ENCODE peak calls at places on chromosomes 7 and 10, in six cellular contexts. Y is psoas muscle, E is cardiac fibroblast, O is GM23248, F is sigmoid colon, V is heart left ventricle. W is an unnamed sample.

GRCh38 chr10:8183241-8183704 is 128.8 kb downstream of the GATA3 start:
- DNase-seq in Y (no peak), E (peak; percentile 58), O (no peak), F (no peak), V (no peak), W (peak; percentile 57)

GRCh38 chr10:36765777-36766176 is 359.6 kb upstream of the ANKRD30A start:
- DNase-seq in Y (no peak), E (peak; percentile 33), O (no peak), F (no peak), V (no peak), W (no peak)

GRCh38 chr7:50782376-50783208 is at the start of gene GRB10:
- DNase-seq in Y (peak; percentile 65), E (peak; percentile 26), O (peak; percentile 76), F (peak; percentile 75), V (no peak), W (peak; percentile 18)

GRCh38 chr10:114967071-114967470 is 29.1 kb downstream of the TRUB1 start:
- DNase-seq in Y (no peak), E (peak; percentile 77), O (no peak), F (no peak), V (no peak), W (no peak)

GRCh38 chr7:25391295-25391861 is 163.1 kb upstream of the NPVF start:
- DNase-seq in Y (no peak), E (peak; percentile 41), O (peak; percentile 57), F (no peak), V (no peak), W (peak; percentile 38)

GRCh38 chr7:24290004-24290641 is 6.1 kb downstream of the NPY start:
- DNase-seq in Y (no peak), E (peak; percentile 28), O (peak; percentile 28), F (no peak), V (no peak), W (peak; percentile 17)

GRCh38 chr10:48215983-48216505 is 58.5 kb downstream of the FRMPD2 start:
- DNase-seq in Y (no peak), E (no peak), O (no peak), F (no peak), V (no peak), W (no peak)

GRCh38 chr10:70542565-70542938 is 60.0 kb downstream of the PRF1 start:
- DNase-seq in Y (no peak), E (peak; percentile 12), O (peak; percentile 13), F (no peak), V (no peak), W (no peak)

GRCh38 chr7:157827045-157827862 is 490.4 kb downstream of the DNAJB6 start:
- DNase-seq in Y (no peak), E (no peak), O (no peak), F (no peak), V (no peak), W (no peak)

GRCh38 chr7:137462074-137462715 is 118.7 kb upstream of the PTN start:
- DNase-seq in Y (no peak), E (peak; percentile 52), O (peak; percentile 83), F (no peak), V (no peak), W (no peak)

GRCh38 chr7:133912916-133913697 is 214.0 kb upstream of the LRGUK start:
- DNase-seq in Y (no peak), E (peak; percentile 66), O (peak; percentile 53), F (no peak), V (no peak), W (no peak)

GRCh38 chr7:44323381-44324203 is 1.8 kb downstream of the CAMK2B start:
- DNase-seq in Y (no peak), E (no peak), O (no peak), F (no peak), V (no peak), W (no peak)

GRCh38 chr7:92737706-92738105 is 98.7 kb downstream of the CDK6 start:
- DNase-seq in Y (no peak), E (no peak), O (no peak), F (no peak), V (no peak), W (no peak)

GRCh38 chr10:21363087-21363752 is 162.3 kb downstream of the SKIDA1 start:
- DNase-seq in Y (no peak), E (no peak), O (no peak), F (no peak), V (no peak), W (no peak)

GRCh38 chr10:88095291-88095721 is 231.9 kb downstream of the PTEN start:
- DNase-seq in Y (no peak), E (no peak), O (peak; percentile 67), F (no peak), V (no peak), W (no peak)

GRCh38 chr7:112571852-112572607 is 91.2 kb downstream of the LSMEM1 start:
- DNase-seq in Y (no peak), E (no peak), O (no peak), F (no peak), V (no peak), W (no peak)

GRCh38 chr10:77756319-77757232 is 119.0 kb upstream of the KCNMA1 start:
- DNase-seq in Y (no peak), E (peak; percentile 89), O (peak; percentile 86), F (no peak), V (no peak), W (no peak)

GRCh38 chr7:87345962-87346371 is 503 bp downstream of the CROT start:
- DNase-seq in Y (no peak), E (no peak), O (peak; percentile 27), F (no peak), V (no peak), W (no peak)

GRCh38 chr10:10519674-10520073 is 498.0 kb upstream of the CELF2 start:
- DNase-seq in Y (no peak), E (no peak), O (no peak), F (no peak), V (no peak), W (no peak)

GRCh38 chr10:10514790-10515189 is 502.9 kb upstream of the CELF2 start:
- DNase-seq in Y (no peak), E (no peak), O (no peak), F (no peak), V (no peak), W (no peak)

GRCh38 chr10:10517866-10518265 is 499.8 kb upstream of the CELF2 start:
- DNase-seq in Y (no peak), E (no peak), O (no peak), F (no peak), V (no peak), W (no peak)

GRCh38 chr10:10515479-10516204 is 502.0 kb upstream of the CELF2 start:
- DNase-seq in Y (no peak), E (peak; percentile 49), O (peak; percentile 53), F (no peak), V (no peak), W (no peak)

DNA sequence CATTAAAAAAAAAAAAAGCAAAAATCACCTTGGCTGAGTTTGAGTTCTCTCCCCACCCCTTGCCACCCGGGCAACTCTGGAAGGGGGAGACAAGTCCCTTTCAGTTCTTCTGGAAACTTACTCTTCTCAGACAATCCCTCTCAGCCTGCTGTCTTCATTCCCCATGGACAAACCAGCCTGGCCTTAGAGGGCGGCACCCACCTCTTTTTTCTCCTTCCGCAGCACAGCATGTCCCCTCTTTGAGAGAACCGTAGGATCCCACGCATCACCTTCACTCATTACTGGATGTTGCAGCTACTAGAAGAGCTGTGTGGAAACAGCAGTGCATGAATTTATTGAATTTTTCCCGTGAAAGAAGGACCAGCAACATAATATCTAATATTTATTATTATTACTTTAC is 500.9 kb upstream of the CELF2 start:
- DNase-seq in Y (no peak), E (no peak), O (no peak), F (no peak), V (no peak), W (no peak)
- H3K4me3 ChIP-seq in Y (no peak overlapping the region), E (no peak overlapping the region), O (no peak overlapping the region), F (no peak overlapping the region), V (no peak overlapping the region), W (no peak overlapping the region)

DNA sequence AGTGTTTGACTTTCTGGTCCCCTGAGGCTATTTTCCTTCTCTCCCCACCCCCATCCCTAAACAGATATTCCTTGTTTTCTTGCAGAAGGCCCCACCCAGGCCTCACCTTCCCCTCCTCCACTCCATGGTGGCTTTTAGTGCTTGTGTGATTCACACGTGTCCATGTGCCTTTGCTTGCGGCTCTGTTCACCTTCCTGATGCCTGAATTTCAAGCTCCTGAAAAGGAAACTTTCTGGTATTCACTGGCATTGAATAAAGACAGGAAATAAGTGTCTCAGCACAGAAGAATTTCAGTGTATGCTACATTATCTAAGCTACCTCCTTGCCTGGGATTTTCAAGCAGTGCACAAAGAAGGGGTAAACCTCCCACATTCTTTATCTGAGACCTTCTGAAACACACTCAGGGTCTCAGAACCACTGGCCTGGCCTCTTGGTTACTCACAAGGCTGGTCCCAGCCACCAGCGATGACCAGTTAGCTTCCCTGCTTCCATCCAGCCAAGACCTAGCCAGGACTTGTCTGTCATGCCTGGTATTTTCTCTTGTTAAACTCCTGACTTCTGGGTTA is 17.2 kb upstream of the UBE2H start:
- DNase-seq in Y (no peak), E (peak; percentile 93), O (peak; percentile 77), F (no peak), V (no peak), W (no peak)
- H3K4me3 ChIP-seq in Y (no peak overlapping the region), E (no peak overlapping the region), O (peak overlapping the region; percentile 37), F (no peak overlapping the region), V (no peak overlapping the region), W (no peak overlapping the region)

DNA sequence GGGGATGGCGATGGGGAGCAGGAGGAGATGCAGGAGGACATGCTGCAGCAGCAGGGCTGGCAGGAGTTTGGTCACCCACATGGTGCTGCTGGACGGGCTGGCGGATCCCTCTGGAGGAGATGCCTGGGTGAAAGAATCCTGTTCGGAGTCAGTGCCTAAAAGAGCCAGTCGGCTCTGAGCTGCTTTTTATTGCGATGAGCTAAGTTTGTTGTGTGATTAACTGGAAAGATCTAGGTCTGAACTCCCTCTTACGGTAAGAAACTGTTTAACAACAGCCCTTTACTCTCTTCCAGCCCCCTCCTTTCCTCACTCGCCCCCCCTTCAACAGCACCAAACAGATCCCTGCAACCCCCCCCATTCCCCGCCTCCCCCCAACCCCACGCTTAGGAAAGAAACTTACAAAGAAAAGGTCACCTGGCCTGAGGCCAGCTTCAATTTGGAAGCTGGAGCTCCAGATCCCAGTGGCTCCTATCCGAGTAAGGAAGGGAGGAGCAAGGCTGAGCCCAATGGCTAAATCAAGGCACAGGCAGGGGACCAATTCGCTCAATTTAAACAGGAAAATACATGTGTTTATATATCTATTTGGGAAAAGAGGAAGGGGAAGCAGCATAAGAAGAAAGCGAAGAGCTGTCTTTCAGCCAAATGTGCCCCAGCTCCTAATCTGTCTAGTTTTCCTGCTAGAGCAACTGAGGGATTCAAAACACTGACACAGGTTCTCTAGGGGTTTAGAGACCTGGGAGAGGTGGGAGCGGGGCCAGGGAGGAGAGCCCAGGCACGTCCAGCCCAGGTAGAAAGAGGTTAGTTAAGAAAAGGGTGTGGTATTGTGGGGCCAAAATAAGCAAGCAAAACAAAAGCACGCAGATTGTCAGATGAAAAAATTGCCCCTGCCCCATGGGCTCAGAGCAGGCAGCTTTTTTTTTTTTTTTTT is at the start of gene HGF:
- DNase-seq in Y (peak; percentile 57), E (peak; percentile 86), O (peak; percentile 81), F (peak; percentile 83), V (peak; percentile 55), W (no peak)
- H3K4me3 ChIP-seq in Y (peak within 1 kb of the TSS; percentile 54), E (peak within 1 kb of the TSS; percentile 59), O (peak within 1 kb of the TSS; percentile 67), F (peak within 1 kb of the TSS; percentile 50), V (peak within 1 kb of the TSS; percentile 48), W (no peak within 1 kb of the TSS)

GRCh38 chr7:73585196-73585595 is 6.8 kb upstream of the TBL2 start:
- DNase-seq in Y (peak; percentile 12), E (no peak), O (no peak), F (no peak), V (peak; percentile 14), W (no peak)
- H3K4me3 ChIP-seq in Y (no peak overlapping the region), E (no peak overlapping the region), O (no peak overlapping the region), F (no peak overlapping the region), V (no peak overlapping the region), W (no peak overlapping the region)